ENCODE peak calls at places on chromosome 7, in four cellular contexts. One of them, this sample, is unnamed.

GRCh38 chr7:98206451-98207330 is 4.5 kb upstream of the BHLHA15 start:
- DNase-seq in A549: no peak
- DNase-seq in K562: no peak
- DNase-seq in HepG2: no peak
- DNase-seq in this sample: no peak

GRCh38 chr7:6268909-6269306 is 3.5 kb downstream of the CYTH3 start:
- DNase-seq in A549: no peak
- DNase-seq in K562: no peak
- DNase-seq in HepG2: no peak
- DNase-seq in this sample: no peak

GRCh38 chr7:99011706-99012404 is 132.1 kb downstream of the SMURF1 start:
- DNase-seq in A549: no peak
- DNase-seq in K562: no peak
- DNase-seq in HepG2: no peak
- DNase-seq in this sample: no peak

GRCh38 chr7:135251502-135252327 is 18.1 kb downstream of the STRA8 start:
- DNase-seq in A549: no peak
- DNase-seq in K562: no peak
- DNase-seq in HepG2: no peak
- DNase-seq in this sample: peak

GRCh38 chr7:131898418-131898817 is 342.0 kb upstream of the PODXL start:
- DNase-seq in A549: no peak
- DNase-seq in K562: no peak
- DNase-seq in HepG2: no peak
- DNase-seq in this sample: peak

GRCh38 chr7:88432321-88432720 is 125.6 kb upstream of the STEAP4 start:
- DNase-seq in A549: no peak
- DNase-seq in K562: no peak
- DNase-seq in HepG2: no peak
- DNase-seq in this sample: no peak

GRCh38 chr7:113730309-113730955 is 188.4 kb downstream of the PPP1R3A start:
- DNase-seq in A549: no peak
- DNase-seq in K562: no peak
- DNase-seq in HepG2: no peak
- DNase-seq in this sample: no peak

GRCh38 chr7:151012921-151013347 is 11.4 kb downstream of the ATG9B start:
- DNase-seq in A549: peak
- DNase-seq in K562: peak
- DNase-seq in HepG2: peak
- DNase-seq in this sample: peak

GRCh38 chr7:98194672-98195457 is 16.4 kb upstream of the BHLHA15 start:
- DNase-seq in A549: no peak
- DNase-seq in K562: no peak
- DNase-seq in HepG2: no peak
- DNase-seq in this sample: no peak

GRCh38 chr7:143492043-143492471 is 14.4 kb downstream of the TAS2R41 start:
- DNase-seq in A549: no peak
- DNase-seq in K562: peak
- DNase-seq in HepG2: no peak
- DNase-seq in this sample: peak

GRCh38 chr7:85186083-85186520 is 754 bp downstream of the SEMA3D start:
- DNase-seq in A549: peak
- DNase-seq in K562: no peak
- DNase-seq in HepG2: no peak
- DNase-seq in this sample: no peak

GRCh38 chr7:19920200-19920599 is 146.8 kb upstream of the TMEM196 start:
- DNase-seq in A549: no peak
- DNase-seq in K562: no peak
- DNase-seq in HepG2: no peak
- DNase-seq in this sample: no peak

GRCh38 chr7:148507741-148508285 is 82.8 kb upstream of the C7orf33 start:
- DNase-seq in A549: no peak
- DNase-seq in K562: no peak
- DNase-seq in HepG2: no peak
- DNase-seq in this sample: no peak
- H3K4me3 ChIP-seq in A549: no peak
- H3K4me3 ChIP-seq in K562: no peak
- H3K4me3 ChIP-seq in HepG2: no peak
- H3K4me3 ChIP-seq in this sample: no peak

GRCh38 chr7:40799493-40800406 is 664.9 kb downstream of the SUGCT start:
- DNase-seq in A549: no peak
- DNase-seq in K562: no peak
- DNase-seq in HepG2: no peak
- DNase-seq in this sample: no peak
- TF ChIP-seq MYC in A549: no peak
- TF ChIP-seq MYC in K562: no peak
- TF ChIP-seq MYC in HepG2: no peak
- TF ChIP-seq MYC in this sample: no peak

GRCh38 chr7:152931583-152931982 is 172.0 kb downstream of the ACTR3B start:
- DNase-seq in A549: no peak
- DNase-seq in K562: no peak
- DNase-seq in HepG2: no peak
- DNase-seq in this sample: no peak
- TF ChIP-seq MAX in A549: no peak
- TF ChIP-seq MAX in K562: no peak
- TF ChIP-seq MAX in HepG2: no peak
- TF ChIP-seq MAX in this sample: no peak

GRCh38 chr7:367351-367841 is 77.4 kb downstream of the FOXL3 start:
- DNase-seq in A549: no peak
- DNase-seq in K562: no peak
- DNase-seq in HepG2: no peak
- DNase-seq in this sample: no peak

GRCh38 chr7:364536-364935 is 74.6 kb downstream of the FOXL3 start:
- DNase-seq in A549: no peak
- DNase-seq in K562: no peak
- DNase-seq in HepG2: no peak
- DNase-seq in this sample: no peak

GRCh38 chr7:365593-365992 is 75.6 kb downstream of the FOXL3 start:
- DNase-seq in A549: no peak
- DNase-seq in K562: no peak
- DNase-seq in HepG2: no peak
- DNase-seq in this sample: no peak

GRCh38 chr7:368651-369475 is 78.9 kb downstream of the FOXL3 start:
- DNase-seq in A549: no peak
- DNase-seq in K562: no peak
- DNase-seq in HepG2: no peak
- DNase-seq in this sample: no peak

DNA sequence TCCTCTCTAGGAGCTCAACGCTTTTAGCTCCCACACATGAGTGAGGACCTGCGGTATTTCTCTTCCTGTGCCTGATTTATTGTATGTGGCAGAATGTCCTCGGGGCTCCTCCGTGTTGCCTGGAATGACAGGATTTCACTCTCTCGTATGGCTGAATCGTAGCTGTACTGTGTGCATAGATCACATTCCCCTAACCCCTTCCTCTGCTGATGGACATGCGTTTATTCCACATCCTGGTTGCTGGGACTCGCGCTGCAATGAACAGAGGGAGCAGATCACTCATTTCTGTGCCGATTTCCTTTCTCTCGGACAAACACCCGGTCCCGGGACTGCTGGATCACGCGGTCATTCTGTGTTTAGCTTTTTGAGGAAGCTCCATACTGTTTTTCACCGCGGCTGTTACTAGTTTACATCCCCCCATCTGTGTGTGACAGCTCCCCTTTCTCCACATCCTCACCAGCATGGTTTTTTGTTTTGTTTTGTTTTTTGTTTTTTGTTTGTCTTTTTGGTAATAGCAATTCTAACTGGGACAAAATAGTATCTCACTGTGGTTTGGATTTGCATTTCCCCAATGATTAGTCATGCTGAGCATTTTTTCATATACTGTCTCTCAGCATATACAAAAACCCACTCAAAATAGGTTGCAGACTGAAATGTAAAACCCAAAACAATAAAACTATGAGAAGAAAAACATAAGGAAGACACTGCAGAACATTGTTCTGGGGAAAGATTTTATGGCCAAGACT is 76.4 kb downstream of the FOXL3 start:
- DNase-seq in A549: no peak
- DNase-seq in K562: no peak
- DNase-seq in HepG2: no peak
- DNase-seq in this sample: peak
- H3K4me3 ChIP-seq in A549: no peak
- H3K4me3 ChIP-seq in K562: no peak
- H3K4me3 ChIP-seq in HepG2: no peak
- H3K4me3 ChIP-seq in this sample: no peak

GRCh38 chr7:157422279-157422678 is 85.5 kb downstream of the DNAJB6 start:
- DNase-seq in A549: no peak
- DNase-seq in K562: no peak
- DNase-seq in HepG2: no peak
- DNase-seq in this sample: no peak

GRCh38 chr7:157425137-157425731 is 88.4 kb downstream of the DNAJB6 start:
- DNase-seq in A549: no peak
- DNase-seq in K562: no peak
- DNase-seq in HepG2: peak
- DNase-seq in this sample: no peak

GRCh38 chr7:157425761-157426160 is 89.0 kb downstream of the DNAJB6 start:
- DNase-seq in A549: no peak
- DNase-seq in K562: no peak
- DNase-seq in HepG2: no peak
- DNase-seq in this sample: no peak

GRCh38 chr7:157423348-157423747 is 86.5 kb downstream of the DNAJB6 start:
- DNase-seq in A549: no peak
- DNase-seq in K562: no peak
- DNase-seq in HepG2: no peak
- DNase-seq in this sample: no peak

GRCh38 chr7:157423886-157424565 is 87.2 kb downstream of the DNAJB6 start:
- DNase-seq in A549: no peak
- DNase-seq in K562: no peak
- DNase-seq in HepG2: no peak
- DNase-seq in this sample: no peak
- TF ChIP-seq MYC in A549: no peak
- TF ChIP-seq MYC in K562: no peak
- TF ChIP-seq MYC in HepG2: no peak
- TF ChIP-seq MYC in this sample: no peak

GRCh38 chr7:112260941-112261340 is 54.4 kb downstream of the ZNF277 start:
- DNase-seq in A549: no peak
- DNase-seq in K562: no peak
- DNase-seq in HepG2: no peak
- DNase-seq in this sample: no peak

GRCh38 chr7:112262804-112263203 is 56.3 kb downstream of the ZNF277 start:
- DNase-seq in A549: no peak
- DNase-seq in K562: no peak
- DNase-seq in HepG2: no peak
- DNase-seq in this sample: no peak

GRCh38 chr7:112266595-112267270 is 60.2 kb downstream of the ZNF277 start:
- DNase-seq in A549: no peak
- DNase-seq in K562: no peak
- DNase-seq in HepG2: no peak
- DNase-seq in this sample: peak

GRCh38 chr7:112266141-112266540 is 59.6 kb downstream of the ZNF277 start:
- DNase-seq in A549: no peak
- DNase-seq in K562: no peak
- DNase-seq in HepG2: no peak
- DNase-seq in this sample: no peak

GRCh38 chr7:112263519-112263918 is 57.0 kb downstream of the ZNF277 start:
- DNase-seq in A549: no peak
- DNase-seq in K562: no peak
- DNase-seq in HepG2: no peak
- DNase-seq in this sample: no peak
- TF ChIP-seq MAX in A549: no peak
- TF ChIP-seq MAX in K562: no peak
- TF ChIP-seq MAX in HepG2: no peak
- TF ChIP-seq MAX in this sample: no peak

GRCh38 chr7:81769891-81770818 is at the start of gene HGF:
- DNase-seq in A549: no peak
- DNase-seq in K562: no peak
- DNase-seq in HepG2: no peak
- DNase-seq in this sample: peak
- H3K4me3 ChIP-seq in A549: no peak
- H3K4me3 ChIP-seq in K562: no peak
- H3K4me3 ChIP-seq in HepG2: no peak
- H3K4me3 ChIP-seq in this sample: peak

GRCh38 chr7:100111156-100111555 is 8.0 kb downstream of the TAF6 start:
- DNase-seq in A549: no peak
- DNase-seq in K562: no peak
- DNase-seq in HepG2: no peak
- DNase-seq in this sample: no peak
- TF ChIP-seq MYC in A549: no peak
- TF ChIP-seq MYC in K562: no peak
- TF ChIP-seq MYC in HepG2: no peak
- TF ChIP-seq MYC in this sample: no peak

GRCh38 chr7:129947701-129948100 is 5.1 kb downstream of the UBE2H start:
- DNase-seq in A549: no peak
- DNase-seq in K562: no peak
- DNase-seq in HepG2: no peak
- DNase-seq in this sample: no peak
- TF ChIP-seq MAX in A549: no peak
- TF ChIP-seq MAX in K562: no peak
- TF ChIP-seq MAX in HepG2: no peak
- TF ChIP-seq MAX in this sample: no peak

GRCh38 chr7:28921822-28922221 is 36.3 kb downstream of the TRIL start:
- DNase-seq in A549: peak
- DNase-seq in K562: peak
- DNase-seq in HepG2: peak
- DNase-seq in this sample: peak
- H3K4me3 ChIP-seq in A549: no peak
- H3K4me3 ChIP-seq in K562: no peak
- H3K4me3 ChIP-seq in HepG2: peak
- H3K4me3 ChIP-seq in this sample: no peak

This sample was measured in NB4.